ENCODE peak calls at places on chromosome 16, in nine cellular contexts. V is HEK293T; A is ACHN; X is myocyte; B is NCI-H524; C is midbrain; Y is stimulated activated CD4-positive, alpha-beta T cell treated with anti-CD3 and anti-CD28 coated beads, Interleukin-1b, Interleukin-23, amount 100 ng/mL, for 24 hours; I is C1 segment of cervical spinal cord; F is fibroblast of mammary gland. W is an unnamed sample.

GRCh38 chr16:1183235-1183907 is 30.5 kb downstream of the CACNA1H start:
- DNase-seq in V (peak), A (peak), X (peak), B (peak), C (peak), Y (no peak), I (no peak), F (peak), W (peak)

GRCh38 chr16:4034963-4035362 is 81.3 kb downstream of the ADCY9 start:
- DNase-seq in V (no peak), A (no peak), X (peak), B (no peak), C (no peak), Y (no peak), I (no peak), F (no peak), W (no peak)

GRCh38 chr16:88810868-88811599 is 694 bp downstream of the APRT start:
- DNase-seq in V (no peak), A (peak), X (peak), B (peak), C (peak), Y (peak), I (peak), F (peak), W (peak)

GRCh38 chr16:50747206-50747956 is 5.5 kb downstream of the CYLD start:
- DNase-seq in V (no peak), A (peak), X (peak), B (peak), C (peak), Y (no peak), I (no peak), F (peak), W (no peak)

GRCh38 chr16:20320592-20320991 is 6.7 kb downstream of the GP2 start:
- DNase-seq in V (no peak), A (no peak), X (no peak), B (no peak), C (no peak), Y (no peak), I (no peak), F (no peak), W (no peak)

GRCh38 chr16:66334856-66335255 is 31.6 kb upstream of the CDH5 start:
- DNase-seq in V (no peak), A (no peak), X (no peak), B (no peak), C (peak), Y (no peak), I (no peak), F (no peak), W (no peak)

GRCh38 chr16:89860747-89861304 is 12.6 kb upstream of the TCF25 start:
- DNase-seq in V (peak), A (peak), X (peak), B (peak), C (peak), Y (peak), I (peak), F (peak), W (peak)

GRCh38 chr16:19555938-19556778 is 655 bp downstream of the VPS35L start:
- DNase-seq in V (peak), A (peak), X (peak), B (peak), C (no peak), Y (peak), I (no peak), F (peak), W (peak)

GRCh38 chr16:85565796-85566501 is 47.2 kb upstream of the GSE1 start:
- DNase-seq in V (no peak), A (no peak), X (no peak), B (no peak), C (no peak), Y (no peak), I (no peak), F (no peak), W (no peak)

GRCh38 chr16:63806794-63807506 is 1314.9 kb downstream of the CDH11 start:
- DNase-seq in V (no peak), A (no peak), X (no peak), B (no peak), C (no peak), Y (no peak), I (no peak), F (no peak), W (no peak)

GRCh38 chr16:1642753-1643152 is 30.6 kb downstream of the CRAMP1 start:
- DNase-seq in V (no peak), A (no peak), X (no peak), B (no peak), C (no peak), Y (no peak), I (no peak), F (no peak), W (no peak)

GRCh38 chr16:85349413-85350145 is 237.3 kb upstream of the CIBAR2 start:
- DNase-seq in V (no peak), A (no peak), X (no peak), B (no peak), C (no peak), Y (no peak), I (no peak), F (no peak), W (no peak)

W was measured in astrocyte of the spinal cord.